ENCODE peak calls at places on chromosomes 4 and X, in six cellular contexts. One of them, this sample, is unnamed.

GRCh38 chr4:850323-850945 is 24.5 kb upstream of the CPLX1 start:
- DNase-seq in body of pancreas: no peak
- DNase-seq in left ventricle myocardium inferior: no peak
- DNase-seq in CD8-positive, alpha-beta T cell: no peak
- DNase-seq in fibroblast of lung: no peak
- DNase-seq in pancreas: peak; percentile 38
- DNase-seq in this sample: no peak

GRCh38 chr4:142373610-142374009 is 472.5 kb downstream of the INPP4B start:
- DNase-seq in body of pancreas: no peak
- DNase-seq in left ventricle myocardium inferior: no peak
- DNase-seq in pancreas: no peak
- DNase-seq in fibroblast of lung: peak; percentile 49
- DNase-seq in CD8-positive, alpha-beta T cell: no peak
- DNase-seq in this sample: no peak

GRCh38 chrX:21975827-21976226 is 35.3 kb downstream of the SMS start:
- DNase-seq in body of pancreas: no peak
- DNase-seq in fibroblast of lung: peak; percentile 71
- DNase-seq in pancreas: no peak
- DNase-seq in left ventricle myocardium inferior: no peak
- DNase-seq in CD8-positive, alpha-beta T cell: no peak
- DNase-seq in this sample: no peak

GRCh38 chrX:148371251-148371650 is 129.2 kb upstream of the AFF2 start:
- DNase-seq in left ventricle myocardium inferior: no peak
- DNase-seq in fibroblast of lung: no peak
- DNase-seq in body of pancreas: peak; percentile 1
- DNase-seq in CD8-positive, alpha-beta T cell: no peak
- DNase-seq in pancreas: no peak
- DNase-seq in this sample: no peak

GRCh38 chr4:185468999-185469398 is 2.5 kb downstream of the CCDC110 start:
- DNase-seq in pancreas: no peak
- DNase-seq in CD8-positive, alpha-beta T cell: no peak
- DNase-seq in body of pancreas: no peak
- DNase-seq in fibroblast of lung: no peak
- DNase-seq in left ventricle myocardium inferior: no peak
- DNase-seq in this sample: no peak

GRCh38 chr4:108361886-108362285 is 193.2 kb upstream of the LEF1 start:
- DNase-seq in body of pancreas: no peak
- DNase-seq in left ventricle myocardium inferior: no peak
- DNase-seq in CD8-positive, alpha-beta T cell: no peak
- DNase-seq in pancreas: no peak
- DNase-seq in fibroblast of lung: peak; percentile 33
- DNase-seq in this sample: no peak

GRCh38 chr4:41865306-41865980 is 69.8 kb upstream of the TMEM33 start:
- DNase-seq in fibroblast of lung: no peak
- DNase-seq in pancreas: no peak
- DNase-seq in body of pancreas: no peak
- DNase-seq in left ventricle myocardium inferior: no peak
- DNase-seq in CD8-positive, alpha-beta T cell: no peak
- DNase-seq in this sample: no peak

GRCh38 chr4:177229331-177229730 is 80.3 kb upstream of the NEIL3 start:
- DNase-seq in pancreas: no peak
- DNase-seq in fibroblast of lung: no peak
- DNase-seq in left ventricle myocardium inferior: no peak
- DNase-seq in body of pancreas: no peak
- DNase-seq in CD8-positive, alpha-beta T cell: no peak
- DNase-seq in this sample: no peak

GRCh38 chr4:5708171-5708828 is at the start of gene EVC2:
- DNase-seq in fibroblast of lung: peak; percentile 67
- DNase-seq in CD8-positive, alpha-beta T cell: no peak
- DNase-seq in pancreas: peak; percentile 85
- DNase-seq in body of pancreas: peak; percentile 51
- DNase-seq in left ventricle myocardium inferior: peak; percentile 80
- DNase-seq in this sample: peak; percentile 79

GRCh38 chr4:172573899-172574298 is 594.7 kb upstream of the GALNT7 start:
- DNase-seq in fibroblast of lung: no peak
- DNase-seq in body of pancreas: no peak
- DNase-seq in left ventricle myocardium inferior: no peak
- DNase-seq in CD8-positive, alpha-beta T cell: no peak
- DNase-seq in pancreas: no peak
- DNase-seq in this sample: no peak

GRCh38 chr4:160127211-160127610 is 1024.3 kb downstream of the RAPGEF2 start:
- DNase-seq in pancreas: no peak
- DNase-seq in body of pancreas: no peak
- DNase-seq in CD8-positive, alpha-beta T cell: no peak
- DNase-seq in left ventricle myocardium inferior: no peak
- DNase-seq in fibroblast of lung: no peak
- DNase-seq in this sample: no peak

GRCh38 chr4:184003433-184003832 is 98.3 kb downstream of the STOX2 start:
- DNase-seq in left ventricle myocardium inferior: no peak
- DNase-seq in fibroblast of lung: no peak
- DNase-seq in body of pancreas: no peak
- DNase-seq in pancreas: no peak
- DNase-seq in CD8-positive, alpha-beta T cell: no peak
- DNase-seq in this sample: no peak

GRCh38 chr4:70522626-70523025 is 4.3 kb downstream of the AMTN start:
- DNase-seq in body of pancreas: no peak
- DNase-seq in left ventricle myocardium inferior: no peak
- DNase-seq in pancreas: no peak
- DNase-seq in fibroblast of lung: no peak
- DNase-seq in CD8-positive, alpha-beta T cell: no peak
- DNase-seq in this sample: no peak

GRCh38 chr4:168551211-168551610 is 54.4 kb downstream of the PALLD start:
- DNase-seq in left ventricle myocardium inferior: no peak
- DNase-seq in CD8-positive, alpha-beta T cell: no peak
- DNase-seq in body of pancreas: no peak
- DNase-seq in pancreas: no peak
- DNase-seq in fibroblast of lung: peak; percentile 91
- DNase-seq in this sample: no peak

GRCh38 chr4:114538012-114538617 is 60.5 kb upstream of the UGT8 start:
- DNase-seq in CD8-positive, alpha-beta T cell: no peak
- DNase-seq in body of pancreas: no peak
- DNase-seq in fibroblast of lung: no peak
- DNase-seq in left ventricle myocardium inferior: no peak
- DNase-seq in pancreas: no peak
- DNase-seq in this sample: no peak

GRCh38 chr4:3668825-3669552 is 97.2 kb upstream of the ADRA2C start:
- DNase-seq in fibroblast of lung: no peak
- DNase-seq in CD8-positive, alpha-beta T cell: no peak
- DNase-seq in left ventricle myocardium inferior: no peak
- DNase-seq in body of pancreas: no peak
- DNase-seq in pancreas: peak; percentile 44
- DNase-seq in this sample: no peak

GRCh38 chr4:106704253-106704870 is 331.8 kb downstream of the DKK2 start:
- DNase-seq in CD8-positive, alpha-beta T cell: no peak
- DNase-seq in left ventricle myocardium inferior: no peak
- DNase-seq in body of pancreas: no peak
- DNase-seq in pancreas: no peak
- DNase-seq in fibroblast of lung: peak; percentile 49
- DNase-seq in this sample: no peak

GRCh38 chrX:48703642-48704481 is 7.3 kb downstream of the SUV39H1 start:
- DNase-seq in pancreas: no peak
- DNase-seq in left ventricle myocardium inferior: no peak
- DNase-seq in body of pancreas: no peak
- DNase-seq in CD8-positive, alpha-beta T cell: no peak
- DNase-seq in fibroblast of lung: peak; percentile 25
- DNase-seq in this sample: no peak

GRCh38 chrX:135707880-135708279 is 5.6 kb upstream of the CT45A1 start:
- DNase-seq in CD8-positive, alpha-beta T cell: peak; percentile 12
- DNase-seq in fibroblast of lung: no peak
- DNase-seq in pancreas: peak; percentile 47
- DNase-seq in left ventricle myocardium inferior: no peak
- DNase-seq in body of pancreas: no peak
- DNase-seq in this sample: no peak

GRCh38 chr4:150960079-150960478 is 55.0 kb downstream of the LRBA start:
- DNase-seq in left ventricle myocardium inferior: no peak
- DNase-seq in body of pancreas: no peak
- DNase-seq in pancreas: no peak
- DNase-seq in fibroblast of lung: peak; percentile 38
- DNase-seq in CD8-positive, alpha-beta T cell: no peak
- DNase-seq in this sample: no peak

GRCh38 chrX:97756879-97757278 is 873.2 kb downstream of the RPA4 start:
- DNase-seq in left ventricle myocardium inferior: no peak
- DNase-seq in CD8-positive, alpha-beta T cell: no peak
- DNase-seq in fibroblast of lung: no peak
- DNase-seq in body of pancreas: no peak
- DNase-seq in pancreas: no peak
- DNase-seq in this sample: no peak

GRCh38 chr4:183256343-183256742 is 63.7 kb downstream of the CLDN22 start:
- DNase-seq in fibroblast of lung: no peak
- DNase-seq in body of pancreas: no peak
- DNase-seq in CD8-positive, alpha-beta T cell: no peak
- DNase-seq in pancreas: no peak
- DNase-seq in left ventricle myocardium inferior: no peak
- DNase-seq in this sample: no peak

GRCh38 chr4:128582319-128582948 is 227.1 kb upstream of the JADE1 start:
- DNase-seq in body of pancreas: no peak
- DNase-seq in fibroblast of lung: no peak
- DNase-seq in pancreas: no peak
- DNase-seq in left ventricle myocardium inferior: no peak
- DNase-seq in CD8-positive, alpha-beta T cell: no peak
- DNase-seq in this sample: no peak

GRCh38 chrX:24790166-24790565 is 96.4 kb downstream of the POLA1 start:
- DNase-seq in left ventricle myocardium inferior: no peak
- DNase-seq in body of pancreas: no peak
- DNase-seq in fibroblast of lung: no peak
- DNase-seq in pancreas: no peak
- DNase-seq in CD8-positive, alpha-beta T cell: no peak
- DNase-seq in this sample: no peak

GRCh38 chr4:169362607-169363006 is 91.9 kb upstream of the SH3RF1 start:
- DNase-seq in left ventricle myocardium inferior: no peak
- DNase-seq in body of pancreas: peak; percentile 11
- DNase-seq in CD8-positive, alpha-beta T cell: no peak
- DNase-seq in pancreas: no peak
- DNase-seq in fibroblast of lung: no peak
- DNase-seq in this sample: no peak

GRCh38 chr4:100742045-100742444 is 224.2 kb upstream of the EMCN start:
- DNase-seq in fibroblast of lung: peak; percentile 63
- DNase-seq in pancreas: no peak
- DNase-seq in left ventricle myocardium inferior: no peak
- DNase-seq in CD8-positive, alpha-beta T cell: no peak
- DNase-seq in body of pancreas: peak; percentile 16
- DNase-seq in this sample: no peak

GRCh38 chr4:27009539-27009938 is 148.9 kb downstream of the STIM2 start:
- DNase-seq in CD8-positive, alpha-beta T cell: no peak
- DNase-seq in pancreas: no peak
- DNase-seq in left ventricle myocardium inferior: no peak
- DNase-seq in body of pancreas: no peak
- DNase-seq in fibroblast of lung: peak; percentile 70
- DNase-seq in this sample: no peak

GRCh38 chr4:80195441-80196139 is 1.7 kb upstream of the PRDM8 start:
- DNase-seq in left ventricle myocardium inferior: no peak
- DNase-seq in pancreas: no peak
- DNase-seq in fibroblast of lung: no peak
- DNase-seq in CD8-positive, alpha-beta T cell: no peak
- DNase-seq in body of pancreas: no peak
- DNase-seq in this sample: no peak
- H3K27me3 ChIP-seq in left ventricle myocardium inferior: peaks cover 98% of the 10 kb centered on the region
- H3K27me3 ChIP-seq in pancreas: peaks cover 1% of the 10 kb centered on the region
- H3K27me3 ChIP-seq in fibroblast of lung: no peaks in the 10 kb centered on the region
- H3K27me3 ChIP-seq in CD8-positive, alpha-beta T cell: peaks cover 25% of the 10 kb centered on the region
- H3K27me3 ChIP-seq in body of pancreas: no peaks in the 10 kb centered on the region
- H3K27me3 ChIP-seq in this sample: no peaks in the 10 kb centered on the region

GRCh38 chr4:109798866-109799265 is 2.9 kb downstream of the CFI start:
- DNase-seq in fibroblast of lung: no peak
- DNase-seq in CD8-positive, alpha-beta T cell: no peak
- DNase-seq in body of pancreas: no peak
- DNase-seq in left ventricle myocardium inferior: no peak
- DNase-seq in pancreas: no peak
- DNase-seq in this sample: no peak
- TF ChIP-seq CTCF in fibroblast of lung: no peak
- TF ChIP-seq CTCF in CD8-positive, alpha-beta T cell: no peak
- TF ChIP-seq CTCF in body of pancreas: no peak
- TF ChIP-seq CTCF in left ventricle myocardium inferior: no peak
- TF ChIP-seq CTCF in pancreas: no peak
- TF ChIP-seq CTCF in this sample: no peak

GRCh38 chrX:40010550-40011364 is 87.0 kb downstream of the BCOR start:
- DNase-seq in CD8-positive, alpha-beta T cell: peak; percentile 20
- DNase-seq in body of pancreas: no peak
- DNase-seq in fibroblast of lung: no peak
- DNase-seq in pancreas: no peak
- DNase-seq in left ventricle myocardium inferior: no peak
- DNase-seq in this sample: no peak

GRCh38 chrX:40011483-40012038 is 86.2 kb downstream of the BCOR start:
- DNase-seq in fibroblast of lung: no peak
- DNase-seq in left ventricle myocardium inferior: no peak
- DNase-seq in pancreas: no peak
- DNase-seq in body of pancreas: no peak
- DNase-seq in CD8-positive, alpha-beta T cell: no peak
- DNase-seq in this sample: no peak

GRCh38 chrX:40015693-40016092 is 82.1 kb downstream of the BCOR start:
- DNase-seq in body of pancreas: no peak
- DNase-seq in pancreas: no peak
- DNase-seq in fibroblast of lung: no peak
- DNase-seq in left ventricle myocardium inferior: no peak
- DNase-seq in CD8-positive, alpha-beta T cell: no peak
- DNase-seq in this sample: no peak

GRCh38 chrX:40012039-40012799 is 85.5 kb downstream of the BCOR start:
- DNase-seq in body of pancreas: peak; percentile 13
- DNase-seq in pancreas: peak; percentile 68
- DNase-seq in CD8-positive, alpha-beta T cell: no peak
- DNase-seq in left ventricle myocardium inferior: peak; percentile 23
- DNase-seq in fibroblast of lung: peak; percentile 55
- DNase-seq in this sample: no peak

DNA sequence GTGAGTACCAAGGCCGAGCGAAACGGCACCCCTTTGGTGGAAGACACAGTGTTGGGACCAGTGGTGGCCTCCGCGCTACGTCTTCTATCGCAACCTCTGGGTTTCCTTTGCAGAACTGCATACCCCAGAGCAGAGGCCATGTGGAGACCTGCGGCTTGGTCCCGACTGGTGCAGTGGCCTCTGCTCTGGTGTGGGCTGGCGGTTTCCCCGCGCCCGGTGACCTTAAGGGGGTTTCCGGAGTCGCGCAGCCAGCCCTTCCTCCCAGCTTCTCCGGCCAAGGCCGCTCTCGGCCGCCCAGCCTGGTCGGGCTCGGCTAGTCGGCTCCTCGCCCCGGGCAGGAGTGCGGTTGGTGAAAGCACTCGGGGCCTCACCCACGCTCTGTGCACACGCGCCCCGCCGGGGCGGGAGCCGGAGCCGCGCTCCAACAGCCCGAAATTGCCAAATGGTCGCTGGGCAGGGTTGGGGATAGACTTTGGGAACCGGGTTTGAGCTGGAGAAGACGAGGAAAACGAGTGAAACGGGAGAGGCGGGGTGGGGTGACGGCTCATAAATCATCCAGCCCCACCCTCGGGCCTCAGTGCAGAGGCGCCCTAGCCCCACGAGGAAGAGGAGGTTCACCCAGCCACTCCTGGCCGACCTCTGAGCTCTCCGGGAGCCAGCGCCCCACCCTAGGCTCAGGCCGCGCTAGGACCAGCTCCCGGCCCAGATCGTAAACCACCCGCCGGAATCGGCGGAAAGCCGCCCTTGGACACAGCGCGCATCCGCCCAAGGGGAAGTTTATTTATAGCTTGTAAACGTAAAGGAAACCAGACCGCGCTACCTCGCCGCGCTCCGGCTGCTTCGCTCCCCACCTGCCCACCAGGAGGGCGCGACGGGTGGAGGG is 84.7 kb downstream of the BCOR start:
- DNase-seq in pancreas: peak; percentile 81
- DNase-seq in CD8-positive, alpha-beta T cell: peak; percentile 18
- DNase-seq in left ventricle myocardium inferior: peak; percentile 70
- DNase-seq in body of pancreas: peak; percentile 48
- DNase-seq in fibroblast of lung: peak; percentile 59
- DNase-seq in this sample: peak; percentile 72
- H3K27me3 ChIP-seq in pancreas: no peaks in the 10 kb centered on the region
- H3K27me3 ChIP-seq in CD8-positive, alpha-beta T cell: peaks cover 3% of the 10 kb centered on the region
- H3K27me3 ChIP-seq in left ventricle myocardium inferior: no peaks in the 10 kb centered on the region
- H3K27me3 ChIP-seq in body of pancreas: no peaks in the 10 kb centered on the region
- H3K27me3 ChIP-seq in fibroblast of lung: no peaks in the 10 kb centered on the region
- H3K27me3 ChIP-seq in this sample: no peaks in the 10 kb centered on the region

GRCh38 chr4:102345795-102346100 is 466 bp upstream of the SLC39A8 start:
- DNase-seq in body of pancreas: no peak
- DNase-seq in fibroblast of lung: peak; percentile 6
- DNase-seq in CD8-positive, alpha-beta T cell: no peak
- DNase-seq in left ventricle myocardium inferior: no peak
- DNase-seq in pancreas: no peak
- DNase-seq in this sample: no peak
- TF ChIP-seq CTCF in body of pancreas: no peak
- TF ChIP-seq CTCF in fibroblast of lung: no peak
- TF ChIP-seq CTCF in CD8-positive, alpha-beta T cell: peak; percentile 55
- TF ChIP-seq CTCF in left ventricle myocardium inferior: no peak
- TF ChIP-seq CTCF in pancreas: no peak
- TF ChIP-seq CTCF in this sample: no peak

This sample was measured in GM06990.